ENCODE peak calls at places on chromosome 13, in six cellular contexts. A, W, B, Z, X and U are unnamed samples. For H3K27me3 and H3K4me1, the result is how much of the 10 kb centered on the place peaks cover.

GRCh38 chr13:99269627-99270252 is 11.6 kb upstream of the GPR18 start:
- DNase-seq in A (no peak), W (no peak), B (peak), Z (peak), X (peak), U (no peak)

GRCh38 chr13:82330499-82330898 is 1551.8 kb downstream of the SLITRK1 start:
- DNase-seq in A (no peak), W (no peak), B (peak), Z (peak), X (peak), U (no peak)

GRCh38 chr13:101127741-101128353 is 288.5 kb downstream of the NALCN start:
- DNase-seq in A (no peak), W (no peak), B (peak), Z (peak), X (peak), U (no peak)

GRCh38 chr13:95185851-95186250 is 115.4 kb downstream of the ABCC4 start:
- DNase-seq in A (no peak), W (peak), B (peak), Z (no peak), X (no peak), U (no peak)

GRCh38 chr13:85313761-85314503 is 485.3 kb downstream of the SLITRK6 start:
- DNase-seq in A (no peak), W (no peak), B (peak), Z (peak), X (peak), U (no peak)

GRCh38 chr13:73938375-73939070 is 195.7 kb downstream of the KLF12 start:
- DNase-seq in A (no peak), W (no peak), B (peak), Z (peak), X (peak), U (no peak)

GRCh38 chr13:101738336-101738735 is 285.9 kb downstream of the ITGBL1 start:
- DNase-seq in A (no peak), W (no peak), B (no peak), Z (no peak), X (no peak), U (no peak)

GRCh38 chr13:113121928-113122420 is 625 bp upstream of the F10 start:
- DNase-seq in A (no peak), W (no peak), B (no peak), Z (no peak), X (no peak), U (no peak)

GRCh38 chr13:75505327-75505726 is 23.4 kb upstream of the TBC1D4 start:
- DNase-seq in A (no peak), W (no peak), B (no peak), Z (no peak), X (no peak), U (no peak)

GRCh38 chr13:33345842-33346241 is 60.3 kb upstream of the STARD13 start:
- DNase-seq in A (no peak), W (no peak), B (no peak), Z (no peak), X (no peak), U (no peak)

GRCh38 chr13:76692326-76692725 is 193.9 kb downstream of the KCTD12 start:
- DNase-seq in A (no peak), W (no peak), B (no peak), Z (no peak), X (no peak), U (no peak)

GRCh38 chr13:108188260-108188659 is 27.1 kb downstream of the LIG4 start:
- DNase-seq in A (no peak), W (no peak), B (no peak), Z (no peak), X (no peak), U (no peak)

GRCh38 chr13:81686877-81687276 is 1346.0 kb upstream of the SPRY2 start:
- DNase-seq in A (no peak), W (no peak), B (no peak), Z (peak), X (peak), U (no peak)

GRCh38 chr13:43127103-43127817 is 103.9 kb downstream of the DNAJC15 start:
- DNase-seq in A (no peak), W (no peak), B (peak), Z (no peak), X (no peak), U (no peak)

GRCh38 chr13:113493315-113493951 is 2.9 kb upstream of the DCUN1D2 start:
- DNase-seq in A (no peak), W (no peak), B (peak), Z (peak), X (peak), U (no peak)

GRCh38 chr13:95128045-95128643 is 173.1 kb downstream of the ABCC4 start:
- DNase-seq in A (no peak), W (no peak), B (no peak), Z (peak), X (no peak), U (no peak)

GRCh38 chr13:108121406-108121805 is 93.9 kb downstream of the LIG4 start:
- DNase-seq in A (no peak), W (no peak), B (no peak), Z (no peak), X (peak), U (no peak)

GRCh38 chr13:105412171-105412570 is 1123.3 kb downstream of the EFNB2 start:
- DNase-seq in A (no peak), W (no peak), B (no peak), Z (no peak), X (no peak), U (no peak)

GRCh38 chr13:33560722-33561121 is 257.2 kb upstream of the RFC3 start:
- DNase-seq in A (no peak), W (no peak), B (no peak), Z (no peak), X (no peak), U (no peak)

DNA sequence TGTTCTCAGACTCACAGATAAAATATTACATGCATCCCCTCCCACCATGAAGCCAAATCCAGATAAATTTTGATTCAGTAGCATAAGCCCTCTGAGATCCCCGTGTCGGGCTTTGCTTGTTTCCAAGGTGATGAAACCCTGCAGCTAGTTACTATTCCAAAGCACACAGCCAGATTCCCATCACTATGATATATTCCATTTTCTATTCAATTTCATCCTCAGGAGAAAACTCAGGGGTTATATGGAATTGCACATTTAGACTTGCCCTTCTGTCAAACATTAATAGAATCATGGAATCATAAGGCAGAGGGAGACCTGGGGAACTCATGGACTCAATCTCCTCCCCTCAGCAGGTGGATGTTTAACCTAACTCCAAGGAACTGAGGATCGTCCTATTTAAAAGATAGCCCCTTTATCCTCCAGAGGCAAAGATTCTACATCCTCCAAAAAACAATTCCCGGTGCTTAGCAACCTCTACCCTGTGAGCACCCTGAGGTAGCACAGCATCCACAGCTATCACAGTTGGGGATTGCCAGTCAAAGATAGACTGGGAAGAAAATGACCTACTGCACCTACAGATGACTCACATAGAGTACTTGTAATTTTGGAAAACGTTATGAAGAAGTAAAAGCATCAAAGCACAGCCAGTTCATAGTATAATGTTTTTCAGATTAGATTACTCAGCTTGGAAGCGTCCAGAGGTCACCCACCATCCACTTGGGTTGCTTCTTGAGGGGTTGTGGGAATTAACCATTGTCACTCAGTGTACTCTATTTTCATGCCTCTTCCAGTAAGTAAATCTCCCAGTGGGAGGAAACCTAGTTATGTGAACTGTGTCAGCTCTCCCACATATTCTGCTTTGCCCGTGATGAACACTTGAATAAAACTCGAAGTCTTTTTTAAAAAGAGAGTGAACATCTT is 9.1 kb upstream of the FAM124A start:
- DNase-seq in A (no peak), W (no peak), B (no peak), Z (no peak), X (no peak), U (no peak)
- H3K27me3 ChIP-seq in A (under half), W (under half), B (under half), Z (under half), X (under half), U (under half)

GRCh38 chr13:97329331-97329730 is 104.6 kb upstream of the RAP2A start:
- DNase-seq in A (no peak), W (no peak), B (peak), Z (no peak), X (no peak), U (no peak)

GRCh38 chr13:97327521-97328221 is 105.5 kb downstream of the MBNL2 start:
- DNase-seq in A (no peak), W (no peak), B (peak), Z (no peak), X (peak), U (no peak)

GRCh38 chr13:97328222-97328790 is 105.7 kb upstream of the RAP2A start:
- DNase-seq in A (peak), W (no peak), B (peak), Z (peak), X (no peak), U (no peak)

GRCh38 chr13:97332725-97333124 is 101.2 kb upstream of the RAP2A start:
- DNase-seq in A (no peak), W (no peak), B (no peak), Z (no peak), X (no peak), U (no peak)

DNA sequence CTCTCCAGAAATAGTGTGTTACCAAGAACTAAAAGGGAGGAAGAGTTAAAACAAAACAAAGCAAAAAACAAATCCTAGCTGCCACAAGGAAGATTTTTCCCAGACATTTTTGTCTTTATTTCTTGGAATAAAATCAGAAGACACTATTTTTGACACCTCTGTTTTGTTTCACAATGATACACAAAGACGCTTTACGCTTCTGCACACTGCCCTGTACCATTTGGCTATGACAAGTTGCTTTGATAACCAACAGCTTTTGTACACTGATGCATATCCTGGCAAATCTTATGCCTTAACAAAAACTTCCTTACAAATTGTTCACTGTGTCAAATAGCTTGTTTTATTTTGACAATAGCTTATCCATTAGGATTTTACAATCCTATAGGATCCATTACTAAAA is 103.5 kb upstream of the RAP2A start:
- DNase-seq in A (no peak), W (no peak), B (no peak), Z (no peak), X (no peak), U (no peak)
- H3K27ac ChIP-seq in A (no peak), W (no peak), B (no peak), Z (no peak), X (no peak), U (no peak)

DNA sequence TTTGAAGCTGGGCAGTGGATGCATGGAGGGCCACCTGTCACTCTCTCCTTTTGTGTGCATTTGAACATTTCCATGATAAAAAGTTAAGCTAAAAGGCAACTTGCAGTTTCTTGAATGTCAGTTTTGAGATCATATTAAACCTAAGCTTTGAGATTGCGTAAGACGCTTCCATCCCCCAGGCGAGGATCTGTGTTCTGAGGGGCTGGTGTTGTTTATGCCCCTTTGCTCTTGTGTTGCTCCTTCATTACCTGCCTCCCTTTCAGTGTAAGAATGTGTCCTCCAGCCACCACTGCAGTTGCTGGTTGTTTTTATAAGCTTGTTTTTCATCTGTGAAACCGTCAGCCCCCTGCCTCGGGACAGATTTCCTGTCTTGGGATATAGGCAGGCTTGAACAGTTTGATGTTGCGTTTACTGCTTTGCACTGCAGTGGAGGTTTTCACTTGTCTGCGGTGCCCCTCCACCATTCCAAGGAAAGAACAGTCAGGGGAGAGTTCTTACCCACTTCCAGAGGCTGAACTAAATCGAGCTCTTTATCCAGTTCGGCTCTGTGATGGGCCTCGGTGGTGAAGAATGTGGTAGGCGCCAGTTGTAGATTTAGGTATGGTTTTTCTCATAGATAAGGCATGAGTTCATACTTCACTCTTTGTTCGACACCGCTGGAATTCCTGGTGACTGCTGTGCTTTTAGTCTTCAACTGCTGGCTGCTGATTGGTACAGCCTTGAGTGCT is 96.8 kb downstream of the ARHGEF7 start:
- DNase-seq in A (no peak), W (no peak), B (peak), Z (no peak), X (peak), U (no peak)
- H3K4me1 ChIP-seq in A (half or more), W (under half), B (under half), Z (under half), X (under half), U (half or more)

DNA sequence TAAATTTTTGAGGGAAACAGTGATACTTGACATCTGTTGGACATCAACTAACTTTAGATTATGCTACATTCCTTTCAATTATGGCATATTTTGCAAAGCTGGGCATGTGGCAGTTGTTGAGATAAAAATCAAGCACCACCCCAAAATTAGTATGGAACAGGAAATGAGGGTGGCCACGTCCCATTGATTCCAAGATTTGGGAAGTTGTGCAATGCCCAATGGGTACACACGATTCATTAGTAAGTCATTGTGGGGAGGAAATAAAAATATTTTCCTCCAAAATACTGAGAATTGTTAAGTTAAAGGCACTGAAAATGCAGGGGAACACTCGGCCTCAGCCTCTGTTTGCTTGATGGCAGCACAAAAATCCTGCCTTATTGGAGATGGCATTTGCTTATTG is 7.6 kb downstream of the ERICH6B start:
- DNase-seq in A (no peak), W (no peak), B (no peak), Z (no peak), X (peak), U (no peak)
- H3K27me3 ChIP-seq in A (under half), W (under half), B (under half), Z (under half), X (under half), U (under half)

GRCh38 chr13:109481046-109481445 is 305.3 kb downstream of the IRS2 start:
- DNase-seq in A (no peak), W (no peak), B (peak), Z (peak), X (no peak), U (no peak)
- H3K27ac ChIP-seq in A (no peak), W (no peak), B (no peak), Z (no peak), X (no peak), U (no peak)

GRCh38 chr13:103386341-103386740 is 320.1 kb upstream of the SLC10A2 start:
- DNase-seq in A (no peak), W (no peak), B (peak), Z (peak), X (no peak), U (no peak)
- H3K4me1 ChIP-seq in A (under half), W (under half), B (under half), Z (under half), X (under half), U (under half)

DNA sequence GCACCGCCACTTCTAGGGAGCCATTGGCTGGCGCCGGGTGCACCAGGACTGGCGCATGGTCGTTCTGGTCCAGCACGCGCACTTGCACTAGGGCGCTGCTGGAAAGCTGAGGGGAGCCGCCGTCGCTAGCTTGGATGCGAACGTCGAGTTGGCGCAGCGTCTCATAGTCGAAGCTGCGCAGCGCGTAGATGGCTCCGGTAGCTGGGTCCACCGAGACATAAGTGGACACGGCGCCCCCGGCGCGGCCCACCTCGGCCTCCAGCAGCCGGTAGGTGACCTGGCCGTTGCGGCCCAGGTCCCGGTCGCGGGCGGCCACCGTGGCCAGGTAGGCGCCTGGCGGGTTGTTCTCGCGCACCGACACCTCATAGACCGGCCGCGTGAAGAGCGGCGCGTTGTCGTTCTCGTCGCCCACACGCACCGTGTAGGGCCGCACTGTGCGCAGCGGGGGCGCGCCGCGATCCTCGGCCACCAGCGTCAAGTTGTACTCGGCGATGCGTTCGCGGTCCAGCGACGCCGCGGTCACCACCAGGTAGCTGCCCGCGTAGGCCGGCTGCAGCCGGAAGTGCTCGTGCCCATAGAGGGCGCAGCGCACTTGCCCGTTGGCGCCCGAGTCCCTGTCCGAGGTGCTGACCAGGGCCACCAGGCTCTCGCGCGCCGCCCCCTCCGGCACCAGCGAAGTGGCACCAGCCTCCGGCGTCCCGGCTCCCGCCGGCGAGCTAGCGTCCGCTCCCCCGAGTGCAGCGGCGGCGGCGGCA is 1.7 kb downstream of the PCDH8 start:
- DNase-seq in A (peak), W (no peak), B (peak), Z (peak), X (peak), U (no peak)
- H3K27me3 ChIP-seq in A (under half), W (under half), B (half or more), Z (under half), X (half or more), U (under half)

GRCh38 chr13:31998131-31998530 is 33.4 kb upstream of the FRY start:
- DNase-seq in A (no peak), W (no peak), B (peak), Z (no peak), X (no peak), U (no peak)

GRCh38 chr13:32001769-32002168 is 29.8 kb upstream of the FRY start:
- DNase-seq in A (no peak), W (no peak), B (no peak), Z (no peak), X (no peak), U (no peak)

GRCh38 chr13:31997641-31998040 is 33.9 kb upstream of the FRY start:
- DNase-seq in A (no peak), W (no peak), B (no peak), Z (no peak), X (no peak), U (no peak)

GRCh38 chr13:31996611-31997010 is 35.0 kb upstream of the FRY start:
- DNase-seq in A (no peak), W (no peak), B (no peak), Z (no peak), X (no peak), U (no peak)

GRCh38 chr13:32001392-32001768 is 30.2 kb upstream of the FRY start:
- DNase-seq in A (no peak), W (no peak), B (peak), Z (peak), X (peak), U (no peak)
- H3K27ac ChIP-seq in A (no peak), W (no peak), B (no peak), Z (no peak), X (no peak), U (no peak)

DNA sequence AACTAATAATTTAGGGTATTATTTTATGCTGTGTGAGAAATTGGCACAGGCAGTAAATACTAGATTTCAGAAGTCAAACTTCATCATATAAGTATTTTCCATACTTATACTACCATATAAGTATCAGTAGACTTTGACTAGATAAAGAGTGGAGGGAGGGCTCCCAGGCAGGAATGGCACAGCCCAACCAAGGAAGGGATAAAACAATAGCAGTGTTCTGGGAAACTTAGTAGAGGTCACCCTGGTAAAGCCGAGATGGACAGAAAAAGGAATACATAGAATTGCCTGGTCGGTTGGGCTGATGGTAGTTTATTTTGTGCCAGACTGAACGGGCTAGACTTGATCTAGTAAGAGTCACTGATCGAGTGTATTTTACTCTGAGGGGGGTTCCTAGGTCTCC is 19.6 kb upstream of the KCTD4 start:
- DNase-seq in A (no peak), W (no peak), B (no peak), Z (no peak), X (no peak), U (no peak)
- H3K4me1 ChIP-seq in A (under half), W (under half), B (under half), Z (under half), X (under half), U (under half)